ENCODE peak calls at places on chromosomes 13 and 19, in six cellular contexts. Y is brain microvascular endothelial cell, H is GM06990, B is fibroblast of lung, N is uterus, Q is pancreas. P is an unnamed sample.

GRCh38 chr19:41350735-41351338 is 2.9 kb downstream of the TGFB1 start:
- DNase-seq in Y (no peak), H (no peak), B (no peak), N (no peak), Q (no peak), P (no peak)

GRCh38 chr19:15404097-15404779 is 14.6 kb downstream of the AKAP8L start:
- DNase-seq in Y (no peak), H (no peak), B (no peak), N (no peak), Q (no peak), P (no peak)

GRCh38 chr19:1291761-1292418 is 6.2 kb downstream of the EFNA2 start:
- DNase-seq in Y (no peak), H (peak), B (no peak), N (no peak), Q (no peak), P (no peak)

GRCh38 chr13:102028198-102028597 is 373.6 kb downstream of the FGF14 start:
- DNase-seq in Y (no peak), H (no peak), B (no peak), N (no peak), Q (no peak), P (no peak)

GRCh38 chr19:54506079-54506478 is 3.4 kb downstream of the LAIR2 start:
- DNase-seq in Y (no peak), H (no peak), B (no peak), N (no peak), Q (no peak), P (no peak)

GRCh38 chr19:17671906-17672305 is 16.2 kb downstream of the UNC13A start:
- DNase-seq in Y (peak), H (no peak), B (peak), N (no peak), Q (no peak), P (no peak)

GRCh38 chr13:72170571-72170970 is 303.6 kb upstream of the DACH1 start:
- DNase-seq in Y (no peak), H (no peak), B (no peak), N (no peak), Q (no peak), P (no peak)

GRCh38 chr13:83622422-83622784 is 259.9 kb downstream of the SLITRK1 start:
- DNase-seq in Y (peak), H (no peak), B (no peak), N (no peak), Q (no peak), P (no peak)

GRCh38 chr13:92137519-92137918 is 739.1 kb downstream of the GPC5 start:
- DNase-seq in Y (no peak), H (no peak), B (peak), N (no peak), Q (no peak), P (no peak)

GRCh38 chr13:100533588-100534041 is 55.0 kb downstream of the GGACT start:
- DNase-seq in Y (no peak), H (no peak), B (no peak), N (no peak), Q (peak), P (peak)

GRCh38 chr19:58519087-58519354 is 589 bp downstream of the ZBTB45 start:
- DNase-seq in Y (peak), H (no peak), B (peak), N (peak), Q (peak), P (peak)

GRCh38 chr13:95784161-95784880 is 107.4 kb downstream of the DNAJC3 start:
- DNase-seq in Y (peak), H (no peak), B (peak), N (no peak), Q (no peak), P (no peak)

GRCh38 chr13:103101902-103102301 is 35.7 kb upstream of the SLC10A2 start:
- DNase-seq in Y (no peak), H (no peak), B (no peak), N (no peak), Q (no peak), P (no peak)

GRCh38 chr19:38908854-38909253 is 3.1 kb downstream of the CCER2 start:
- DNase-seq in Y (no peak), H (no peak), B (no peak), N (no peak), Q (no peak), P (no peak)

GRCh38 chr13:111584101-111584500 is 263.7 kb downstream of the TEX29 start:
- DNase-seq in Y (no peak), H (no peak), B (no peak), N (no peak), Q (no peak), P (no peak)

GRCh38 chr13:76016799-76017198 is 380.7 kb downstream of the LMO7 start:
- DNase-seq in Y (peak), H (no peak), B (peak), N (no peak), Q (no peak), P (peak)

GRCh38 chr13:51715613-51716012 is 88.3 kb downstream of the DHRS12 start:
- DNase-seq in Y (no peak), H (no peak), B (no peak), N (no peak), Q (no peak), P (no peak)

GRCh38 chr19:18000981-18001836 is 6.8 kb upstream of the ARRDC2 start:
- DNase-seq in Y (peak), H (peak), B (peak), N (peak), Q (peak), P (no peak)

GRCh38 chr13:29483211-29483610 is 112.3 kb downstream of the SLC7A1 start:
- DNase-seq in Y (no peak), H (no peak), B (no peak), N (no peak), Q (peak), P (no peak)

GRCh38 chr13:29482504-29482903 is 113.0 kb downstream of the SLC7A1 start:
- DNase-seq in Y (no peak), H (no peak), B (no peak), N (no peak), Q (no peak), P (no peak)

GRCh38 chr13:29484796-29485195 is 110.7 kb downstream of the SLC7A1 start:
- DNase-seq in Y (no peak), H (no peak), B (no peak), N (no peak), Q (no peak), P (no peak)

GRCh38 chr13:29481603-29482002 is 113.9 kb downstream of the SLC7A1 start:
- DNase-seq in Y (no peak), H (no peak), B (no peak), N (no peak), Q (no peak), P (no peak)

GRCh38 chr13:29484236-29484635 is 111.3 kb downstream of the SLC7A1 start:
- DNase-seq in Y (no peak), H (no peak), B (no peak), N (no peak), Q (no peak), P (no peak)
- TF ChIP-seq CTCF in Y (no peak), H (no peak), B (no peak), N (no peak), Q (no peak), P (no peak)

DNA sequence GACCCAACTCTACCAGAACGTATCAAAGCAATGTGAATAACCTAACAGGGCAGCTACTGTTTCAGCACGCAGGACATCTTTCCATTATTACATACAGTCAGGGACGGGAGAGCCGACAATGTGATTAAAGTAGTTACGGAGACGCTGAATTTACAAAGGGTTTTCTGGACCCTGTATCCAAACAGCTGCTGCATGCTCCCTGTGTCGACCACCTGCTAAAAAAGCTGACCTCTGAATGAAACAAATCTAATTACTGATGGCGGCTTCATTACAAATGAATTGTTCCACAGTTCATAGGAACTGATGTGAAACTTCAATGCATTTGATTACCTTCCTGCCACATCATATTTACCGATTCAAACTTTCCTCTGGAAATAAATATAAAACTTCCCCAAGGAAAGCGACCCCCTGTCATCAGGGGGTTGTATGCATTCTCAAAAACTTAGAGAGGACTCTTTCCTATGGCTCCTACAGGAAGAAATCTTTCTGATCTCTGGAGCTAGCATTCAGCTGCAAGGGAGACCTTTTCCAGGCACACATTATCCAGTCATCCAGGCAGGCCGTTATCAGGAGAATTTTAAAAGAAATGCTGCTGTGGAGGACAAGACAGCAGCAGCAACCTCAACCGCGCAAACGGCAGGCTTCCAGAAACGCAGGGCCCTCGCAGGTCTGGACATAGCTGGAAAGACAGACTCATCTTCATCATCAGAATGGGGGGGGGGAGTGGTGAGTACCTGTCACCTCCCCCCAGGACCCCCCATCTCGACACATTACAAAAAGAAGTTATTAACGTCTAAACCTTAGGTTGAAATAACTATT is 3.1 kb downstream of the EFNB2 start:
- DNase-seq in Y (peak), H (no peak), B (peak), N (peak), Q (no peak), P (no peak)
- H3K4me3 ChIP-seq in Y (peak), H (no peak), B (peak), N (peak), Q (peak), P (peak)

DNA sequence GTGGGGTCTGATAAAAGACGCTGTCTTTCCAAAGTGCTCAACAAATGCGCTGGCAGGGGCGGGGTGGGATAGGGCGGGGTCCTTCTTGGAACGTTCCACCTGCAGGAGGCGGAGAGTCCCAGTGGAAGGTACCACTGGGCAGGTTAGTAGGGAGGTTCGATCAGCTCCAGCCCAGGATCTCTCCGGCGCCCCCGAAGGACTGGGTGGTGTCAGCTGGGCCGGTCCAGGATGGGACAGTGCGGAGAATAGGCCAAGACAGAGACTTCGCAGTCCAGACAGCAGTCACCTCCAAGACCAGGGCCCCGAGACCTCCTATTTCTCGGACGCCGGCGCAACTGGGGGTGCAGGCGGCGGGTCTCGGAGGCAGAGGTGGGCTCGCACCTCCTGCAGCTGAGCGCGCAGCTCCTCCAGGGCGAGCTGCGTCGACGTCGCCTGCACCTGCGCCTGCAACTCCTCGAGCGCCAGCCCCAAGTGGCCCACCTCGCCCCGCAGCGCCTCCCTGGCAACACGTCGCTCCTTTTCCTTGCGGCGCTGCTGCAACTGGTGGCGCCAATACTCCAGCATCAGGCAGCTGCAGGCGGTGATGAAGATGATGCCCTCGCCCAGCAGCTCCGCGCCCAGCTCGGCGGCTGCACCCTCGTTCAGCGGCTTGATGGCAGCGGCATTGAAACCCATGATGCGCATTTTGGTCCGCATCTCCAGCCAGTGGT is 21.6 kb downstream of the VASP start:
- DNase-seq in Y (no peak), H (peak), B (peak), N (no peak), Q (peak), P (no peak)
- TF ChIP-seq CTCF in Y (no peak), H (no peak), B (no peak), N (no peak), Q (no peak), P (no peak)

DNA sequence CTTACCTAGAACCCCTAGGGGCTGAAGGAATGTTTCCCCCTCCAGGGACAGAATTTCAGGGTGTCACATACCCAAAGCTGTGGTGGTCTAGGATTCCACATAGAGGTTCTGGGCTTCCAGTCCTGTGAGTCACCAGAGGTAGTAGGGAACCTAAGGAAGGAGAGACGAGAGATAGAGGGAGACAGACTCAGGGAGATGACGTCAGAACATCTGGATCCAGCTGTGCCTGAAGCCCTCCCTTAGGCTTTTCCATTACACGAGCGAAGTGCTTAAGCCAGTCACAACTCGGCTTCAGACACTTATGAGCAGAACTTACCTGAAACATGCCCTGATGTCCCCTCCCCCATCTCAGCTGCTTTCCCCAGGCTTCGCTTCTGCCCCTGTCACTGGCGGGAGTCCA is 11.8 kb upstream of the SELENOW start:
- DNase-seq in Y (no peak), H (no peak), B (no peak), N (no peak), Q (no peak), P (no peak)
- H3K4me3 ChIP-seq in Y (no peak), H (no peak), B (no peak), N (no peak), Q (no peak), P (no peak)

GRCh38 chr19:49453013-49453756 is at the start of gene ALDH16A1:
- DNase-seq in Y (peak), H (peak), B (peak), N (peak), Q (peak), P (peak)

GRCh38 chr19:49453757-49454248 is 778 bp downstream of the ALDH16A1 start:
- DNase-seq in Y (no peak), H (no peak), B (no peak), N (no peak), Q (no peak), P (no peak)

GRCh38 chr19:49450405-49450804 is 1.2 kb downstream of the PIH1D1 start:
- DNase-seq in Y (no peak), H (no peak), B (no peak), N (no peak), Q (no peak), P (no peak)

GRCh38 chr19:49448432-49448786 is 3.2 kb downstream of the PIH1D1 start:
- DNase-seq in Y (no peak), H (no peak), B (no peak), N (no peak), Q (no peak), P (no peak)

DNA sequence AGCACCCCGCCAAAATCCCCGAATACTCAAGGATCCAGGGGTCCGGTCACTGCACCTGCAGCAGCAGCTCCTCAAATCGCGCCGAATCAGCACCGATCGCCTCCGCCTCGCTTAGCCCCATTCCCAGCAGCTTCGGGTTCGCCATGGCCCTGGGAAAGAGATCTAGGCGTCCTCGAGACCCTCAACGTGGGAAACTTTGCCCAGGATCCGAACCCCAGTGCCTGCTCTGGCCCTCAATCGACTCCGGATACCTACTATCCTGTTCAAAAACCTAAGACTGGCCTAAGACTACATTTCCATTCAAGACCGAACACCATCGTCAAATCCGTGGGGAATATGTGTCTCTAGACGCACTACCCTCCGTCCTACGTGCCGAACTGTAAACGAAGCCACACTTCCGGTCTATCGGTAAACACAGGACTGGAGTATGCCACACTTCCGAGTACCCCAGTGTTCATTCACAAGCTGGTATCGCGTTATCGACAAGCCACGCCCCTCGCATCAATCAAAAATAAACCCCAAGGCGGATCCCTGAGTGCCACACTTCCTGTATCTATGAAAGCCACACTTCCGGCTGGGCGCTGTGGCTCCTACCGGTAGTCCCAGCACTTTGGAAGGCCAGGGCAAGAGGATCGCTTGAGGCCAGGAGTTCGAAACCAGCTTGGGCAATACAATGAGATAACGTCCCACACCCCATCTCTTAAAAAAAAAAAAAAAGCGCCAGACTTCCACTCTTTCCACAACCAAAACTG is at the start of gene PIH1D1:
- DNase-seq in Y (peak), H (peak), B (peak), N (peak), Q (peak), P (peak)
- TF ChIP-seq CTCF in Y (peak), H (no peak), B (peak), N (peak), Q (no peak), P (no peak)

GRCh38 chr19:49129238-49129583 is 9.9 kb downstream of the PPFIA3 start:
- DNase-seq in Y (no peak), H (no peak), B (no peak), N (no peak), Q (no peak), P (no peak)

GRCh38 chr19:49130325-49130724 is 11.0 kb downstream of the PPFIA3 start:
- DNase-seq in Y (no peak), H (no peak), B (no peak), N (no peak), Q (no peak), P (no peak)

GRCh38 chr19:49127674-49128544 is 8.6 kb downstream of the PPFIA3 start:
- DNase-seq in Y (peak), H (peak), B (peak), N (peak), Q (peak), P (peak)

GRCh38 chr19:49126575-49126974 is 7.2 kb downstream of the PPFIA3 start:
- DNase-seq in Y (no peak), H (no peak), B (no peak), N (no peak), Q (no peak), P (no peak)

GRCh38 chr19:49128545-49129237 is 9.3 kb downstream of the PPFIA3 start:
- DNase-seq in Y (no peak), H (no peak), B (no peak), N (no peak), Q (no peak), P (no peak)
- H3K4me3 ChIP-seq in Y (peak), H (no peak), B (peak), N (peak), Q (peak), P (peak)

DNA sequence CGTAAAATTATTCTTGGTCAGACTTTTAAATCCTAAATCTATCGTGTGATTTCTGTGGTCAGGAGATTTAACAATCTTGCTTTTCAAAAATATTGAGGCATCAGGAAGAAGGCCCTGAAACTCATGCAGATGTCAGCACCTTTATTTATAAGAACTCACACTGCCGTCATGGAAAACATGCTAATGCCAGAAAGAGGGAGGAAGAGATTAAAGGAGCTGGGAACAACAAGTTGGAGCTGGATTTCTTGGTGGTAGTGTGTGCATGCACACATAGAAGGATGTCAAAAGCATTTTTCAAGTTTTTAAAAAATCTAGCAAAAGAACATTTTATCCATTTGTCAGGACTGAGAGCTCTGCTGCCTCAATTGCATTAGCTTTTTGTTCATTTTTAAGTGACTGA is 342.5 kb downstream of the SPRY2 start:
- DNase-seq in Y (no peak), H (no peak), B (no peak), N (no peak), Q (no peak), P (no peak)
- TF ChIP-seq CTCF in Y (no peak), H (no peak), B (no peak), N (no peak), Q (no peak), P (no peak)

GRCh38 chr19:28296506-28296905 is 916.4 kb downstream of the UQCRFS1 start:
- DNase-seq in Y (no peak), H (no peak), B (no peak), N (no peak), Q (no peak), P (no peak)

GRCh38 chr19:28294395-28294794 is 918.6 kb downstream of the UQCRFS1 start:
- DNase-seq in Y (peak), H (no peak), B (no peak), N (no peak), Q (no peak), P (no peak)

GRCh38 chr19:28293685-28294084 is 919.3 kb downstream of the UQCRFS1 start:
- DNase-seq in Y (no peak), H (no peak), B (no peak), N (no peak), Q (no peak), P (no peak)

GRCh38 chr19:28299649-28300048 is 913.3 kb downstream of the UQCRFS1 start:
- DNase-seq in Y (no peak), H (no peak), B (no peak), N (no peak), Q (no peak), P (no peak)

GRCh38 chr19:28297036-28297435 is 915.9 kb downstream of the UQCRFS1 start:
- DNase-seq in Y (no peak), H (no peak), B (no peak), N (no peak), Q (no peak), P (no peak)
- H3K4me3 ChIP-seq in Y (no peak), H (no peak), B (no peak), N (no peak), Q (no peak), P (no peak)

GRCh38 chr13:113124211-113125025 is 1.8 kb downstream of the F10 start:
- DNase-seq in Y (no peak), H (no peak), B (no peak), N (peak), Q (no peak), P (no peak)
- TF ChIP-seq CTCF in Y (no peak), H (no peak), B (no peak), N (no peak), Q (no peak), P (no peak)

P was measured in LNCaP clone FGC.